ENCODE peak calls at places on chromosomes 2 and 18, in ten cellular contexts. A is fibroblast of villous mesenchyme, N is astrocyte of the cerebellum, X is foreskin fibroblast, P is kidney epithelial cell, H is cardiac muscle cell, S is lower lobe of right lung, I is AG09309, J is GM12865, W is astrocyte of the spinal cord. O is an unnamed sample.

GRCh38 chr18:48050176-48050575 is 119.7 kb upstream of the SMAD2 start:
- DNase-seq in A (no peak), N (no peak), X (no peak), P (no peak), H (no peak), S (peak; percentile 64), I (no peak), J (no peak), W (no peak), O (peak; percentile 70)

GRCh38 chr18:79613186-79613931 is 66.2 kb upstream of the CTDP1 start:
- DNase-seq in A (no peak), N (no peak), X (no peak), P (no peak), H (no peak), S (peak; percentile 41), I (no peak), J (no peak), W (no peak), O (no peak)

GRCh38 chr2:27795868-27796277 is 24.4 kb downstream of the MRPL33 start:
- DNase-seq in A (no peak), N (no peak), X (no peak), P (no peak), H (no peak), S (no peak), I (peak; percentile 21), J (no peak), W (no peak), O (no peak)

GRCh38 chr2:189639003-189639609 is 22.2 kb upstream of the ASNSD1 start:
- DNase-seq in A (peak; percentile 58), N (no peak), X (no peak), P (no peak), H (no peak), S (no peak), I (no peak), J (no peak), W (no peak), O (no peak)

GRCh38 chr18:74832381-74832780 is 234.7 kb downstream of the ZNF407 start:
- DNase-seq in A (no peak), N (no peak), X (no peak), P (no peak), H (no peak), S (no peak), I (no peak), J (no peak), W (no peak), O (no peak)

GRCh38 chr2:156322681-156323211 is 9.8 kb downstream of the NR4A2 start:
- DNase-seq in A (peak; percentile 39), N (no peak), X (no peak), P (no peak), H (peak; percentile 50), S (no peak), I (no peak), J (no peak), W (no peak), O (no peak)

GRCh38 chr2:11683966-11684365 is 14.0 kb upstream of the NTSR2 start:
- DNase-seq in A (no peak), N (no peak), X (no peak), P (no peak), H (no peak), S (no peak), I (no peak), J (no peak), W (no peak), O (no peak)

GRCh38 chr2:46460241-46460921 is 19.0 kb upstream of the TMEM247 start:
- DNase-seq in A (peak; percentile 33), N (no peak), X (no peak), P (no peak), H (no peak), S (no peak), I (no peak), J (no peak), W (no peak), O (peak; percentile 33)

GRCh38 chr2:217866457-217866856 is 136.3 kb downstream of the TNS1 start:
- DNase-seq in A (no peak), N (no peak), X (no peak), P (no peak), H (peak; percentile 73), S (no peak), I (no peak), J (no peak), W (no peak), O (no peak)

GRCh38 chr2:19646987-19647386 is 254.8 kb downstream of the TTC32 start:
- DNase-seq in A (no peak), N (no peak), X (no peak), P (no peak), H (no peak), S (no peak), I (no peak), J (no peak), W (no peak), O (no peak)

GRCh38 chr2:2392332-2392731 is 61.3 kb upstream of the MYT1L start:
- DNase-seq in A (no peak), N (no peak), X (no peak), P (no peak), H (no peak), S (no peak), I (no peak), J (no peak), W (no peak), O (no peak)

GRCh38 chr2:22375094-22375493 is 1009.9 kb upstream of the KLHL29 start:
- DNase-seq in A (no peak), N (no peak), X (no peak), P (no peak), H (no peak), S (no peak), I (no peak), J (no peak), W (no peak), O (no peak)

GRCh38 chr2:102112692-102113665 is 29.6 kb upstream of the IL1R1 start:
- DNase-seq in A (no peak), N (peak; percentile 76), X (peak; percentile 54), P (no peak), H (no peak), S (no peak), I (peak; percentile 68), J (peak; percentile 16), W (peak; percentile 87), O (no peak)

GRCh38 chr2:9952286-9952737 is 819 bp downstream of the GRHL1 start:
- DNase-seq in A (no peak), N (no peak), X (no peak), P (no peak), H (no peak), S (no peak), I (no peak), J (no peak), W (no peak), O (no peak)

DNA sequence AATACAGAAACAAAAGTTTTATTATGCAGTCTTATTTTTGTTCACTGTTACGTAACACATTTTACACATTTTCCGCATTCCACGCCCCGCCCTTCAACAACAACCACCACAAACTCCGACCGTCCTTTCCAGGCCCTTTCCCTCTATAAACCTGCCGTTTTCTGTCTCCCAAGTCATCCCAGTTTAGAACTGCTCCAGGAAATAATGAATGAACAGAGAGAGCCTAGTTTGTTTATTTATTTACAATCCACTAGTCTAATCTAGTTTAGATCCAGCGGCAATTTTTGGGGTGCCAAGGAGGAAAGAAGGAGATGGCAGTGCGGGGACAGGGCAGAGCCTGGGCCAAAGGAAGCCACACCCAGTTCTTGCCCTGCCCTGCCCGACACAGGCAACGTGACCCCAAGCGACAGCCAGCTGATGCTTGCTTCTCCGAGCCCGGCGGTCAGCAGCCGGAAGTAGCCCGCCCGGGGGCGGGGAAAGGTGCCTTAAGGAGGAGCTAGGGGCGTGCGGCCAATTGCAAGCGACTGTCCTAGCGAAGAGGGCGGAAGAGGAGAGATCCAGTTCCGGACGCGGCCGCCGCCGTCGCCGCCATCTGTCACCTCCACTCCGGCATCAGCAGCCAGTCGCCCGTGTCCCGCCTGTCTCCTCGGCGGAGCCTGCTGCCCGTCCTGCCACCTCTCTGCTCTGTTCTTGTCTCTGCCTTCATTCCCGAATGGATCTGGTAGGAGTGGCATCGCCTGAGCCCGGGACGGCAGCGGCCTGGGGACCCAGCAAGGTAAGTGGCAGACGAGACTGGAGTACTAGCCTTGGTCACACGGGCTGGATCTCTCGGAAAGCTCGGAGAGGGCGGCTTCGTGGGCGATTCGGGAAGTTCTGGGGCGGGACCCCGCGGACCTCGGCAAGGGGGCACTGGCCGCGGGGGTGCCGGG is at the start of gene RIOK3:
- DNase-seq in A (peak; percentile 96), N (peak; percentile 78), X (peak; percentile 95), P (peak; percentile 88), H (peak; percentile 98), S (peak; percentile 99), I (peak; percentile 75), J (peak; percentile 99), W (peak; percentile 96), O (peak; percentile 99)
- TF ChIP-seq CTCF in A (no peak), N (no peak), X (no peak), P (no peak), H (no peak), S (no peak), I (no peak), J (no peak), W (no peak), O (no peak)

GRCh38 chr18:49811151-49811938 is 2.0 kb downstream of the ACAA2 start:
- DNase-seq in A (peak; percentile 4), N (no peak), X (no peak), P (no peak), H (no peak), S (no peak), I (no peak), J (no peak), W (no peak), O (no peak)
- H3K4me3 ChIP-seq in A (peak overlapping the region; percentile 4), N (no peak overlapping the region), X (no peak overlapping the region), P (no peak overlapping the region), H (no peak overlapping the region), S (no peak overlapping the region), I (no peak overlapping the region), J (no peak overlapping the region), W (no peak overlapping the region), O (no peak overlapping the region)

GRCh38 chr2:184596819-184597411 is 1.4 kb upstream of the ZNF804A start:
- DNase-seq in A (peak; percentile 58), N (no peak), X (peak; percentile 56), P (no peak), H (no peak), S (no peak), I (peak; percentile 10), J (no peak), W (peak; percentile 73), O (no peak)
- TF ChIP-seq CTCF in A (no peak), N (peak; percentile 36), X (no peak), P (peak; percentile 11), H (peak; percentile 7), S (no peak), I (no peak), J (no peak), W (peak; percentile 29), O (no peak)

DNA sequence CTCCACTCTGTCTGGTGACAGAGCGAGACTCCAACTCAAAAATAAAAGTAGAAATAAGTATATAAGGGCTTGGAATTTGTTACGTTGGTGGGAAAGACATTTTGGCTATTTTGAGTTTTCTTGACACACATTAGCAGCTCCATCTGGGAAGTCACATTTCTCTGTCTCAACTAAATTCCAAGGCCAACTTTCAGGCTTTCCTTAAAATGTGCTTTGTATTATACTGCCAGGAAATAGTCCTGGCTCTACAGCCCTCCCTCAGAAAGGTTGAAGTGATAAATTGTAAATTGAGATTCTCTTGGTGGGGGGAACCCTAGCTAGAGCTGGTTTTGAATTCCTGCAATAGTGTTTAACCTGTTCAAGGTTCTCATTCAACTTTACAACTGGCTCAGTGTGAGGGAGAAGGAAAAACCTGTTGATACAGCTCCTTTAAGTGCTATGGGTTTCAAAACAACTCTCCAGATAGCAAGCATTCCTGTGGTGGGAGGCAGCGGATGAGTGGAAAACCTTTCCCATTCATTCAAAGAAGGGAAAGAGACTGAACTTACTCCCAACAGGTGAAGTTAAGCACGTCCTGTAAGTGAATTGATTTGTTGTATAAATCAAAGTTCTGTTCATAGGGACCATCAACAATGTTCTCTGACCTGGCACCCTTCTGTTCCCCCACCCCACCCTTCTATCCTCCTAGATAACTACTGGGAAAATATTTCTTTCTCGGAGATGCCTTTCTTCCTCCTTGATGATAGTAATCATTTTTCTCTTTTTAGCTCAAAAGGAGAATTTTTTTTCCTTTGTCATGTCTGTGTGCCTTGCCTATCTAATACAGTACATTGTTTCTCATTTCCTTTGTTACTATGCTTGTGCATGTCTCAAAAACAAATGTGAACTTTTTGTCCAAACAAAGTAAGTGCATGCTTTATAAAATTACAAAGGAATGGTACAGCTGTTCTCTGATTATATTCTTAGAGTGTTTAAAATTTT is 44.2 kb upstream of the SLC39A10 start:
- DNase-seq in A (peak; percentile 71), N (peak; percentile 72), X (peak; percentile 28), P (peak; percentile 88), H (peak; percentile 87), S (no peak), I (peak; percentile 31), J (no peak), W (peak; percentile 83), O (no peak)
- H3K4me3 ChIP-seq in A (peak overlapping the region; percentile 10), N (peak overlapping the region; percentile 17), X (peak overlapping the region; percentile 26), P (peak overlapping the region; percentile 39), H (peak overlapping the region; percentile 15), S (peak overlapping the region; percentile 18), I (peak overlapping the region; percentile 25), J (no peak overlapping the region), W (peak overlapping the region; percentile 37), O (no peak overlapping the region)